ENCODE peak calls at places on chromosome 12, in four cellular contexts. B, R, S and F are unnamed samples.

GRCh38 chr12:3718100-3718499 is 34.8 kb downstream of the CRACR2A start:
- DNase-seq in B (no peak), R (no peak), S (no peak), F (no peak)

GRCh38 chr12:105567061-105567460 is 236.6 kb downstream of the C12orf75 start:
- DNase-seq in B (no peak), R (no peak), S (no peak), F (no peak)

GRCh38 chr12:20946732-20947131 is 136.2 kb downstream of the SLCO1B3 start:
- DNase-seq in B (peak), R (no peak), S (peak), F (peak)

GRCh38 chr12:28869197-28869596 is 279.9 kb upstream of the FAR2 start:
- DNase-seq in S (no peak), B (no peak), R (no peak), F (no peak)

GRCh38 chr12:102631274-102631673 is 150.9 kb upstream of the IGF1 start:
- DNase-seq in S (no peak), B (no peak), R (no peak), F (no peak)

GRCh38 chr12:15428632-15429031 is 106.3 kb downstream of the PTPRO start:
- DNase-seq in S (no peak), B (no peak), R (no peak), F (peak)

GRCh38 chr12:131122631-131123030 is 168.9 kb downstream of the ADGRD1 start:
- DNase-seq in R (no peak), B (no peak), S (no peak), F (no peak)

GRCh38 chr12:92445253-92446081 is 257.3 kb upstream of the PLEKHG7 start:
- DNase-seq in B (no peak), R (peak), S (no peak), F (no peak)

GRCh38 chr12:70469221-70469820 is 103.2 kb downstream of the KCNMB4 start:
- DNase-seq in R (peak), B (no peak), S (no peak), F (no peak)

GRCh38 chr12:118549506-118550109 is 173.3 kb downstream of the SUDS3 start:
- DNase-seq in B (no peak), S (no peak), R (no peak), F (no peak)

GRCh38 chr12:49058366-49059062 is 2.1 kb downstream of the KMT2D start:
- DNase-seq in B (peak), R (no peak), S (no peak), F (no peak)

GRCh38 chr12:79935624-79936040 is 735 bp upstream of the PPP1R12A start:
- DNase-seq in B (no peak), R (peak), S (peak), F (no peak)

GRCh38 chr12:74120644-74121043 is 417.0 kb upstream of the ATXN7L3B start:
- DNase-seq in B (no peak), S (no peak), R (no peak), F (no peak)

GRCh38 chr12:27975222-27976136 is 2.9 kb upstream of the PTHLH start:
- DNase-seq in R (no peak), B (peak), S (no peak), F (peak)

GRCh38 chr12:6868211-6869048 is 1.1 kb downstream of the TPI1 start:
- DNase-seq in S (no peak), B (no peak), R (no peak), F (no peak)

GRCh38 chr12:68242777-68243176 is 10.6 kb downstream of the IL22 start:
- DNase-seq in S (no peak), R (no peak), B (no peak), F (no peak)

GRCh38 chr12:43571885-43572284 is 19.9 kb upstream of the ADAMTS20 start:
- DNase-seq in S (no peak), B (no peak), R (no peak), F (no peak)

GRCh38 chr12:127290251-127290650 is 976.7 kb upstream of the TMEM132C start:
- DNase-seq in S (no peak), R (no peak), B (no peak), F (no peak)

GRCh38 chr12:57214398-57214781 is 2.2 kb upstream of the NXPH4 start:
- DNase-seq in R (no peak), B (peak), S (peak), F (peak)

GRCh38 chr12:6603095-6603567 is 4.0 kb downstream of the CHD4 start:
- DNase-seq in R (no peak), B (no peak), S (no peak), F (no peak)

GRCh38 chr12:958449-959123 is 9.1 kb upstream of the RAD52 start:
- DNase-seq in R (peak), S (no peak), B (no peak), F (no peak)

GRCh38 chr12:131190965-131191364 is 237.3 kb downstream of the ADGRD1 start:
- DNase-seq in R (no peak), S (no peak), B (no peak), F (no peak)

GRCh38 chr12:132355742-132356681 is 26.6 kb upstream of the GALNT9 start:
- DNase-seq in S (no peak), R (no peak), B (no peak), F (no peak)

GRCh38 chr12:2402180-2402579 is 349.4 kb downstream of the CACNA1C start:
- DNase-seq in R (no peak), B (no peak), S (no peak), F (no peak)

GRCh38 chr12:48823281-48823680 is 5.0 kb downstream of the CACNB3 start:
- DNase-seq in R (no peak), S (no peak), B (no peak), F (no peak)

GRCh38 chr12:109715310-109716091 is 1.9 kb downstream of the FAM222A start:
- DNase-seq in R (no peak), S (no peak), B (peak), F (peak)

GRCh38 chr12:27814851-27815591 is 35.0 kb upstream of the MANSC4 start:
- DNase-seq in S (no peak), B (no peak), R (no peak), F (no peak)

GRCh38 chr12:38137287-38137686 is 179.3 kb upstream of the ALG10B start:
- DNase-seq in B (no peak), R (no peak), S (no peak), F (no peak)
- TF ChIP-seq ETV6 in B (no peak), R (no peak), S (no peak), F (no peak)

GRCh38 chr12:120797677-120798642 is 72.3 kb downstream of the ACADS start:
- DNase-seq in B (no peak), R (peak), S (no peak), F (no peak)
- TF ChIP-seq ETV6 in B (no peak), R (no peak), S (no peak), F (no peak)

GRCh38 chr12:104443008-104443407 is 13.7 kb upstream of the CHST11 start:
- DNase-seq in R (no peak), S (no peak), B (no peak), F (no peak)
- TF ChIP-seq ETV6 in R (no peak), S (no peak), B (no peak), F (no peak)

DNA sequence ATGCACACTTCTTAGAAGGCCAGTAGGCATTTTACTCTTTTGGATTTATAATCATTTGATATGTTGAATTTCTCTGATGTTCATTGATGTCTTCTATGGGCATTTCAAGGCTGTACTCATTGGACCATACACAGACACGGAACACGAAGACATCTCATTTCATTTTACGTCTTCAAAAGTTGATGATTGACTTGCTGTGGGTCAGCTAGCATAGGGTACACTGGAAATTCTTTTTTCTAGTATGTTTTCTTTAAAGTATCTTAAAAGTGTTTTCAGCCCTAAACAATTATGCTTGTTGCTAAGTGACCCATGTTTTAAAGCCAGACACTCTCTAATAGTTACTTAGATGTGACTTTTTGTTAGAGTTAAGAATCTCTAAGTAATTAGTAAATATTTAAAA is 16.3 kb downstream of the TRHDE start:
- DNase-seq in R (no peak), B (no peak), S (no peak), F (no peak)
- TF ChIP-seq ETV6 in R (no peak), B (no peak), S (no peak), F (no peak)

GRCh38 chr12:114185036-114185435 is 218.9 kb upstream of the RBM19 start:
- DNase-seq in B (no peak), S (no peak), R (no peak), F (no peak)
- TF ChIP-seq ETV6 in B (no peak), S (no peak), R (no peak), F (no peak)

GRCh38 chr12:8980137-8980536 is 9.2 kb upstream of the KLRG1 start:
- DNase-seq in R (no peak), S (no peak), B (no peak), F (no peak)
- TF ChIP-seq ETV6 in R (no peak), S (no peak), B (no peak), F (no peak)